ENCODE peak calls at places on chromosomes 7 and 10, in eight cellular contexts. N, J, H, T, B, L, R and M are unnamed samples.
A peak's percentile ranks its signal among the peaks of the same experiment; 100 is the strongest.

GRCh38 chr7:48875300-48875916 is 48.9 kb upstream of the CDC14C start:
- DNase-seq in N (peak; percentile 45), J (no peak), H (no peak), T (peak; percentile 37), B (peak; percentile 41), L (peak; percentile 21), R (no peak), M (no peak)

GRCh38 chr10:31000071-31000787 is 31.4 kb downstream of the ZNF438 start:
- DNase-seq in N (no peak), J (no peak), H (no peak), T (no peak), B (no peak), L (no peak), R (no peak), M (no peak)

GRCh38 chr10:124734311-124735166 is 9.6 kb downstream of the FAM53B start:
- DNase-seq in N (peak; percentile 58), J (no peak), H (no peak), T (no peak), B (no peak), L (no peak), R (no peak), M (no peak)

GRCh38 chr10:124601016-124601415 is 139.4 kb downstream of the LHPP start:
- DNase-seq in N (no peak), J (no peak), H (no peak), T (peak; percentile 6), B (no peak), L (peak; percentile 3), R (no peak), M (no peak)

GRCh38 chr7:33061282-33061928 is 1.2 kb downstream of the NT5C3A start:
- DNase-seq in N (no peak), J (no peak), H (no peak), T (no peak), B (no peak), L (no peak), R (no peak), M (no peak)

GRCh38 chr7:85471740-85472139 is 284.9 kb upstream of the SEMA3D start:
- DNase-seq in N (peak; percentile 30), J (no peak), H (no peak), T (no peak), B (peak; percentile 17), L (no peak), R (no peak), M (no peak)

GRCh38 chr7:81769891-81770818 is at the start of gene HGF:
- DNase-seq in N (no peak), J (no peak), H (peak; percentile 29), T (peak; percentile 39), B (no peak), L (peak; percentile 58), R (no peak), M (no peak)

GRCh38 chr7:108455833-108456677 is at the start of gene NRCAM:
- DNase-seq in N (peak; percentile 46), J (peak; percentile 50), H (no peak), T (peak; percentile 11), B (peak; percentile 54), L (peak; percentile 32), R (peak; percentile 57), M (peak; percentile 84)

GRCh38 chr7:141053626-141054025 is 20.2 kb upstream of the TMEM178B start:
- DNase-seq in N (peak; percentile 64), J (no peak), H (no peak), T (no peak), B (no peak), L (no peak), R (no peak), M (no peak)

GRCh38 chr7:144384555-144385245 is 18.8 kb downstream of the NOBOX start:
- DNase-seq in N (no peak), J (no peak), H (no peak), T (no peak), B (peak; percentile 70), L (no peak), R (no peak), M (no peak)

GRCh38 chr10:6030217-6030616 is 31.9 kb downstream of the IL2RA start:
- DNase-seq in N (no peak), J (no peak), H (no peak), T (no peak), B (no peak), L (no peak), R (no peak), M (no peak)

GRCh38 chr7:151088019-151088855 is 2.0 kb downstream of the AGAP3 start:
- DNase-seq in N (no peak), J (no peak), H (no peak), T (no peak), B (peak; percentile 23), L (peak; percentile 25), R (no peak), M (no peak)

GRCh38 chr10:73731588-73732375 is 12.4 kb upstream of the SEC24C start:
- DNase-seq in N (no peak), J (no peak), H (no peak), T (no peak), B (no peak), L (no peak), R (no peak), M (no peak)

GRCh38 chr10:124741281-124741921 is 2.8 kb downstream of the FAM53B start:
- DNase-seq in N (peak; percentile 78), J (peak; percentile 67), H (peak; percentile 84), T (peak; percentile 81), B (peak; percentile 77), L (peak; percentile 84), R (no peak), M (peak; percentile 43)

GRCh38 chr10:108465871-108466641 is 1301.5 kb upstream of the SORCS1 start:
- DNase-seq in N (no peak), J (no peak), H (no peak), T (peak; percentile 40), B (peak; percentile 1), L (peak; percentile 37), R (peak; percentile 49), M (no peak)

GRCh38 chr7:149716932-149717307 is 56.5 kb downstream of the ZNF467 start:
- DNase-seq in N (no peak), J (no peak), H (no peak), T (no peak), B (peak; percentile 20), L (no peak), R (no peak), M (no peak)

GRCh38 chr10:72455889-72456588 is 101.3 kb upstream of the DNAJB12 start:
- DNase-seq in N (no peak), J (no peak), H (no peak), T (no peak), B (peak; percentile 6), L (no peak), R (no peak), M (no peak)
- TF ChIP-seq CTCF in N (no peak), J (no peak), H (no peak), T (no peak), B (no peak), L (no peak), R (no peak), M (no peak)

DNA sequence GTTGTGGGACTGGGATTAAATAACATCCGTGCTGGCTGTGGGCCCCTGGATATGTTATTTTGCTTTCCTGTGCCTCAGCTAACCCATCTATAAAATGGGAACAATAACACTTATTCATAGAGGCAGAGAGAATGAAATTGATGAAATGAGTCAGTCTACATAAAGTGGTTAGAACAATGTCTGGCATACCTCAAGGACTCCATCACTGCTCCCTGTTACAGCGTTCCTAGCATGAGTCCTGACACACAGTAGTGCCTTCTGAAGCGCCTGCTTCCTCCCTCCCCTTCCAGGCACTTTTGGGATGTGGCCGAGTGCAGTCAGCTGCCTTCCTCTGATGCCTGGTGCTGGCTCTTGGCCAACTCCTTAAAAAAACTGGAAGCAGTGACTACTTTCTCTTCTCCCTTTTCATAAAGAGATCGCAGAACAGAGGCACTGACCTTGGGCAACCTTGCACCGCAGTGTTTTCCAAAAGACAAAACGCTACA is 108.4 kb upstream of the ZMIZ1 start:
- DNase-seq in N (no peak), J (no peak), H (no peak), T (peak; percentile 45), B (peak; percentile 96), L (peak; percentile 63), R (no peak), M (no peak)
- TF ChIP-seq CTCF in N (no peak), J (no peak), H (no peak), T (no peak), B (no peak), L (no peak), R (no peak), M (no peak)

GRCh38 chr7:66503036-66503370 is 125.7 kb upstream of the KCTD7 start:
- DNase-seq in N (no peak), J (no peak), H (no peak), T (no peak), B (no peak), L (no peak), R (no peak), M (no peak)

GRCh38 chr7:66500087-66500486 is 128.6 kb upstream of the KCTD7 start:
- DNase-seq in N (peak; percentile 22), J (no peak), H (no peak), T (no peak), B (no peak), L (no peak), R (peak; percentile 10), M (no peak)

GRCh38 chr7:66503551-66504031 is 125.1 kb upstream of the KCTD7 start:
- DNase-seq in N (no peak), J (no peak), H (no peak), T (no peak), B (no peak), L (no peak), R (no peak), M (no peak)

GRCh38 chr7:66504131-66504530 is 124.5 kb upstream of the KCTD7 start:
- DNase-seq in N (no peak), J (no peak), H (no peak), T (no peak), B (no peak), L (no peak), R (no peak), M (no peak)

GRCh38 chr7:66502230-66503035 is 126.2 kb upstream of the KCTD7 start:
- DNase-seq in N (no peak), J (no peak), H (no peak), T (no peak), B (no peak), L (no peak), R (no peak), M (no peak)
- TF ChIP-seq CTCF in N (no peak), J (no peak), H (no peak), T (no peak), B (no peak), L (no peak), R (no peak), M (no peak)

GRCh38 chr7:142594078-142594477 is 155.2 kb upstream of the PRSS1 start:
- DNase-seq in N (no peak), J (no peak), H (no peak), T (no peak), B (no peak), L (no peak), R (no peak), M (no peak)

GRCh38 chr7:142592664-142593063 is 156.6 kb upstream of the PRSS1 start:
- DNase-seq in N (no peak), J (no peak), H (no peak), T (no peak), B (no peak), L (no peak), R (no peak), M (no peak)

GRCh38 chr7:142598297-142598696 is 151.0 kb upstream of the PRSS1 start:
- DNase-seq in N (no peak), J (no peak), H (no peak), T (no peak), B (no peak), L (no peak), R (no peak), M (no peak)

GRCh38 chr7:142593106-142593505 is 156.2 kb upstream of the PRSS1 start:
- DNase-seq in N (no peak), J (no peak), H (no peak), T (no peak), B (no peak), L (no peak), R (no peak), M (no peak)

GRCh38 chr7:142595816-142596516 is 153.3 kb upstream of the PRSS1 start:
- DNase-seq in N (no peak), J (no peak), H (no peak), T (no peak), B (no peak), L (no peak), R (no peak), M (no peak)
- TF ChIP-seq CTCF in N (no peak), J (no peak), H (no peak), T (no peak), B (no peak), L (no peak), R (no peak), M (no peak)